ENCODE peak calls at places on chromosome 4, in four cellular contexts. H is mesenchymal stem cell, V is testis, M is esophagus squamous epithelium. R is an unnamed sample.

GRCh38 chr4:24511371-24512063 is 72.8 kb downstream of the DHX15 start:
- DNase-seq in M (no peak), H (peak; percentile 51), V (no peak), R (no peak)

GRCh38 chr4:109912706-109913621 is at the start of gene EGF:
- DNase-seq in M (no peak), V (no peak), H (peak; percentile 73), R (peak; percentile 54)

GRCh38 chr4:39937683-39938268 is 39.9 kb downstream of the PDS5A start:
- DNase-seq in M (no peak), H (no peak), V (no peak), R (no peak)

GRCh38 chr4:144582975-144583374 is 63.0 kb upstream of the HHIP start:
- DNase-seq in V (no peak), H (no peak), M (no peak), R (no peak)

GRCh38 chr4:83083925-83084475 is 30.5 kb downstream of the PLAC8 start:
- DNase-seq in H (no peak), V (no peak), M (no peak), R (no peak)

GRCh38 chr4:2583517-2583916 is 47.1 kb downstream of the FAM193A start:
- DNase-seq in M (no peak), V (no peak), H (peak; percentile 55), R (no peak)

GRCh38 chr4:74501579-74501978 is 56.6 kb downstream of the AREG start:
- DNase-seq in V (no peak), H (peak; percentile 88), M (no peak), R (no peak)

GRCh38 chr4:79049840-79050520 is 110.7 kb upstream of the PAQR3 start:
- DNase-seq in M (no peak), V (no peak), H (no peak), R (no peak)

GRCh38 chr4:2352171-2352570 is 66.3 kb downstream of the ZFYVE28 start:
- DNase-seq in M (no peak), H (no peak), V (peak; percentile 9), R (no peak)

GRCh38 chr4:111991797-111992196 is 153.5 kb upstream of the FAM241A start:
- DNase-seq in H (peak; percentile 94), V (no peak), M (no peak), R (no peak)

GRCh38 chr4:71595576-71596108 is 188.2 kb downstream of the GC start:
- DNase-seq in M (no peak), H (peak; percentile 38), V (no peak), R (no peak)

GRCh38 chr4:185847352-185848078 is 35.5 kb upstream of the SORBS2 start:
- DNase-seq in M (no peak), V (no peak), H (peak; percentile 78), R (no peak)

GRCh38 chr4:182536221-182536620 is 293.0 kb downstream of the TENM3 start:
- DNase-seq in M (no peak), V (no peak), H (no peak), R (no peak)

GRCh38 chr4:37715889-37716402 is 29.8 kb upstream of the RELL1 start:
- DNase-seq in V (no peak), M (no peak), H (peak; percentile 23), R (peak; percentile 34)

GRCh38 chr4:89898304-89898716 is 3.7 kb downstream of the MMRN1 start:
- DNase-seq in M (no peak), H (no peak), V (no peak), R (no peak)

GRCh38 chr4:101806914-101807313 is 16.4 kb downstream of the BANK1 start:
- DNase-seq in V (no peak), H (peak; percentile 12), M (peak; percentile 4), R (no peak)

GRCh38 chr4:89222171-89222570 is 85.4 kb downstream of the GPRIN3 start:
- DNase-seq in V (no peak), M (no peak), H (no peak), R (no peak)

GRCh38 chr4:38603652-38604051 is 60.3 kb upstream of the KLF3 start:
- DNase-seq in H (no peak), M (no peak), V (no peak), R (no peak)

GRCh38 chr4:1559896-1560650 is 124.0 kb downstream of the FAM53A start:
- DNase-seq in V (no peak), M (no peak), H (no peak), R (no peak)

GRCh38 chr4:992297-993110 is 700 bp downstream of the SLC26A1 start:
- DNase-seq in V (no peak), M (no peak), H (peak; percentile 71), R (peak; percentile 89)

GRCh38 chr4:88119951-88120350 is 38.5 kb downstream of the ABCG2 start:
- DNase-seq in M (no peak), V (no peak), H (no peak), R (no peak)

GRCh38 chr4:24930136-24930535 is 17.3 kb upstream of the CCDC149 start:
- DNase-seq in H (no peak), M (no peak), V (no peak), R (no peak)

GRCh38 chr4:81745076-81745475 is 273.4 kb upstream of the RASGEF1B start:
- DNase-seq in V (no peak), H (no peak), M (no peak), R (no peak)
- H3K27ac ChIP-seq in V (no peak overlapping the region), H (no peak overlapping the region), M (no peak overlapping the region), R (no peak overlapping the region)

DNA sequence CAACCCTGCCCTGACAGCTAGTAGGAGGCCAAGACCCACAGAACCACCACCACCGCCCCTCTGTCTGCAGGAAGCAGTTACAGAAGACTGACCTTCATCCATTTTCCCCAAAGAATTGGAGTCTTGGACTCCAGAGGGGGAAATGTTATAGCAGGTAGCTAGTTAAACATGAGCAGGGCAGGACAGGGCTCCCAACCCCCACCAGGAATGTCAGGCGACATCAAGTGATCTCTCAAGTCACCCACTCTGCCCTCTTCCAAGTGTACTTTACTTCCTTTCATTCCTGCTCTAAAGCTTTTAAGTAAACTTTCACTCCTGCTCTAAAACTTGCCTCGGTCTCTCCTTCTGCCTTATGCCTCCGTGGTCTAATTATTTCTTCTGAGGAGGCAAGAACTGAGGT is 17.1 kb upstream of the AADAT start:
- DNase-seq in M (no peak), V (no peak), H (no peak), R (no peak)
- H3K27ac ChIP-seq in M (no peak overlapping the region), V (no peak overlapping the region), H (no peak overlapping the region), R (no peak overlapping the region)

GRCh38 chr4:7892212-7893019 is 47.2 kb downstream of the AFAP1 start:
- DNase-seq in M (no peak), H (peak; percentile 94), V (no peak), R (no peak)

GRCh38 chr4:7893539-7893938 is 46.1 kb downstream of the AFAP1 start:
- DNase-seq in H (no peak), V (no peak), M (no peak), R (no peak)

GRCh38 chr4:7894677-7895181 is 44.9 kb downstream of the AFAP1 start:
- DNase-seq in M (no peak), H (no peak), V (no peak), R (no peak)

GRCh38 chr4:7890635-7891393 is 48.8 kb downstream of the AFAP1 start:
- DNase-seq in H (peak; percentile 64), M (no peak), V (no peak), R (no peak)

GRCh38 chr4:7894098-7894676 is 45.5 kb downstream of the AFAP1 start:
- DNase-seq in V (no peak), H (no peak), M (no peak), R (no peak)
- H3K27ac ChIP-seq in V (no peak overlapping the region), H (no peak overlapping the region), M (peak overlapping the region; percentile 15), R (no peak overlapping the region)

DNA sequence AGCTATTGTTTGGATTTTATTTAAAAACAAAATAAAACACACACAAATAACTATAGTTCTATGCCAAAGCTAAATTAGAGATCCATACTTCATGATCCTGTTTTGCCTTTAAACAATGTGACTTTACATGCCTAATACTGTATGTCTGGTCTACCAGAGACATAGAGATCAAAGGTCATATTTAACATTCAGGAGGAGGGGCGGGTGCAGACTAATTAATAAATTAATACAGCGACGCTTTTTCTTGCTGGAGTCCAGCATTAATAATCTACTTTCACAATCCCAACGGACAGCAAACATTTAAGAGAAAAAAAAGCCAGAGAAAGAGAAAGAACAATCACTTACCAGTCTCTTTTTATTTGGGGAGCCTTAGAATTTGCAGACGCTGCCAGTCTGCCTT is 533 bp downstream of the CXXC4 start:
- DNase-seq in H (no peak), M (no peak), V (no peak), R (no peak)
- H3K27ac ChIP-seq in H (no peak overlapping the region), M (no peak overlapping the region), V (peak overlapping the region; percentile 77), R (peak overlapping the region; percentile 91)

DNA sequence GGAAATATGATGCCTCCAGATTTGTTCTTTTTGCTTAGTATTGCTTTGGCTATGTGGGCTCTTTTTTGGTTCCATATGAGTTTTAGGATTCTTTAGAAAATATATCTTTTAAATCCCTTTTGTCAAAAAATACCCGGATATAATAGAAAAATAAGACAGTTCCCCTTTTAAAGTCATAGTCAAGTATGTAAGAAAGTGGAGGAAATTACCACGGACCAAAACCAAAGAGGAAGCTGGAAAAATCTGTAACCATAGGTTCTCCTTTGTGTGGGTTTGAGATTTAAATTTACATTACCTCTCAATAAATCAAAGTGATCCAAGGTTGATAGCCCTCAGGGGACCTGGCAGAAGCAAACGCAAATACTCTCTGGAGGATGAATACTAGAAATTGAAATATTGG is 58.3 kb upstream of the PACRGL start:
- DNase-seq in V (no peak), M (no peak), H (no peak), R (no peak)
- H3K27ac ChIP-seq in V (no peak overlapping the region), M (no peak overlapping the region), H (no peak overlapping the region), R (no peak overlapping the region)

DNA sequence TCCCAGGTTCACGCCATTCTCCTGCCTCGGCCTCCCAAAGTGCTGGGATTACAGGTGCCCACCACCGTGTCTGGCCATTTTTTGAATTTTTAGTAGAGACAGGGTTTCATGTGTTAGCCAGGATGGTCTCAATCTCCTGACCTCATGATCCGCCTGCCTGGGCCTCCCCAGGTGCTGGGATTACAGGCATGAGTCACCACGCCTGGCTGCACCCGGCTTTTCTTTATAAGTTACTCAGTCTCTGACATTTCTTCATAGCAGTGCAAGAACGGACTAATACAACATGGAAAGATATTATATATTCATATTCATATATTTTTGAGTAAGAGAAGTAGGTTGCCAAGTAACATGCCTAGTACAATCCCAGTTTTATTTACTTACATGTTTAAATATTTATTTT is 22.9 kb downstream of the SHROOM3 start:
- DNase-seq in H (peak; percentile 18), V (no peak), M (no peak), R (no peak)
- H3K27ac ChIP-seq in H (peak overlapping the region; percentile 92), V (no peak overlapping the region), M (no peak overlapping the region), R (no peak overlapping the region)

GRCh38 chr4:53321988-53322289 is 43.9 kb downstream of the SCFD2 start:
- DNase-seq in M (no peak), V (no peak), H (no peak), R (no peak)
- H3K27ac ChIP-seq in M (peak overlapping the region; percentile 39), V (no peak overlapping the region), H (peak overlapping the region; percentile 34), R (no peak overlapping the region)

DNA sequence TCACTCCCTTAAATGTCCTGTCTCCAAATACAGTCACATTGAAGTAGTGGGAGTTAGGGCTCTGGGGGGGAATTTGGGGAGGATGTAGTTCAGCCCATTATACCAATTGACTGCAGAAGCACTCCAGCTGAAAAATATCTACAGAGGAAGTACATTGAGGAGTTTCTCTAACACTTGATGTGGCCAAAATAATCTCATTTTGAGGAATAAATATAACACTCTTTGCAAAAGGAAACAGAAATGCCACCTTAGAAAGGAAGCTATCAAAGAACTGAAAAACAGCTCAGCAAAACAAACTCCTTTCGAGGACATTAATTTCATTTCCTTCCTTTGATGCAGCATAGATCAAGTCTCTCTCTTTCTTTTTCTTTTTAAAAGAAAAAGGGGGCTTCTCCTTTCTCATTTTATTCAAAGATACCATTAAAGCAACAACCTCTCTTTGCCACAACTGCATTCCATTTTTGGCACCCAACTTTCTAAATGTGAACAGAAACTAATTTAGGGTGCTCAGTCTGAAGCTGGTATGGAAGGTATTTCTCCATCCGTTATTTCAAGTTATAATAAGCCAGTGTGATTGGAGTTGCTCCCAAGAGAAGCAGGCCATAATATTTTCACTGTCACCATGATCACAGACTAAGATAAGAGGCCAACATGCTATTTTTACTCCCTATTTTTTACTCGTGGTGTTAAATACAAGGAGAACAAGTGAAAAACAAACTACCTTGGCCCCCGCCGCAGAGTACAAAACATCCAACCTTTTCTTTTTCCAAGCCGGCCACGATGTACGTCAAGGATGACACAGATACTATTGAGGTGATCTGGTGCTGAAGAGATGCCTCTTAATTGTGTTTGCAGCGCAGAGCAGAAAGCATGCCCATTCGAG is 230.4 kb upstream of the GATB start:
- DNase-seq in V (no peak), H (no peak), M (no peak), R (no peak)
- H3K27ac ChIP-seq in V (no peak overlapping the region), H (no peak overlapping the region), M (no peak overlapping the region), R (no peak overlapping the region)